ENCODE peak calls at places on chromosomes 16 and 17, in eight cellular contexts. U, F, J, W, H, I, M and Z are unnamed samples.
A peak's percentile ranks its signal among the peaks of the same experiment; 100 is the strongest.

GRCh38 chr17:41111151-41111885 is 6.1 kb downstream of the KRTAP4-9 start:
- DNase-seq in F (no peak), J (no peak), M (no peak), I (no peak), U (no peak), H (no peak), W (no peak), Z (no peak)

GRCh38 chr17:41212524-41213169 is 13.8 kb upstream of the KRTAP9-2 start:
- DNase-seq in F (no peak), I (no peak), H (no peak), U (no peak), W (no peak), M (no peak), J (no peak), Z (no peak)

GRCh38 chr16:12584488-12585233 is 219.0 kb downstream of the CPPED1 start:
- DNase-seq in I (no peak), U (no peak), H (no peak), W (no peak), J (no peak), F (no peak), M (peak; percentile 25), Z (no peak)

GRCh38 chr17:3838206-3838605 is 7.8 kb downstream of the NCBP3 start:
- DNase-seq in J (no peak), U (no peak), H (no peak), F (peak; percentile 50), I (no peak), W (no peak), M (no peak), Z (no peak)

GRCh38 chr17:64406321-64407200 is 15.9 kb upstream of the PECAM1 start:
- DNase-seq in I (no peak), H (no peak), M (peak; percentile 46), U (no peak), W (no peak), J (no peak), F (no peak), Z (no peak)

GRCh38 chr17:82458885-82459424 is 414 bp downstream of the NARF start:
- DNase-seq in M (no peak), F (peak; percentile 48), J (peak; percentile 31), H (no peak), I (peak; percentile 35), U (no peak), W (no peak), Z (no peak)

GRCh38 chr17:231966-232807 is 50.7 kb upstream of the DOC2B start:
- DNase-seq in H (no peak), F (no peak), W (no peak), I (no peak), U (no peak), J (no peak), M (peak; percentile 35), Z (no peak)

GRCh38 chr17:81867123-81867951 is 3.8 kb downstream of the ARHGDIA start:
- DNase-seq in F (no peak), W (no peak), M (no peak), I (no peak), H (no peak), U (no peak), J (peak; percentile 69), Z (no peak)

GRCh38 chr16:11349599-11350276 is 4.5 kb downstream of the RMI2 start:
- DNase-seq in M (peak; percentile 94), I (peak; percentile 56), H (no peak), F (no peak), U (no peak), J (peak; percentile 81), W (no peak), Z (no peak)

GRCh38 chr17:50292465-50292864 is 18.2 kb downstream of the TMEM92 start:
- DNase-seq in W (no peak), F (no peak), I (no peak), H (no peak), J (peak; percentile 39), U (no peak), M (no peak), Z (no peak)

GRCh38 chr17:8186446-8186786 is 3.6 kb downstream of the BORCS6 start:
- DNase-seq in U (no peak), I (no peak), F (no peak), J (no peak), M (no peak), H (no peak), W (no peak), Z (no peak)

GRCh38 chr16:68272501-68273209 is 8.3 kb downstream of the SLC7A6 start:
- DNase-seq in M (no peak), H (no peak), J (no peak), I (no peak), U (no peak), F (no peak), W (no peak), Z (no peak)

GRCh38 chr17:63843387-63844292 is 1.2 kb upstream of the SMARCD2 start:
- DNase-seq in W (no peak), M (peak; percentile 88), H (no peak), I (peak; percentile 45), F (no peak), J (peak; percentile 70), U (peak; percentile 44), Z (no peak)

GRCh38 chr16:48158296-48158695 is 2.5 kb upstream of the ABCC12 start:
- DNase-seq in I (no peak), F (no peak), J (peak; percentile 60), H (no peak), M (no peak), U (peak; percentile 15), W (no peak), Z (peak; percentile 30)

GRCh38 chr17:50270430-50271172 is 3.7 kb upstream of the TMEM92 start:
- DNase-seq in M (peak; percentile 76), J (peak; percentile 87), W (no peak), U (peak; percentile 63), H (no peak), F (peak; percentile 43), I (peak; percentile 37), Z (no peak)

GRCh38 chr16:50386139-50386538 is 17.4 kb upstream of the BRD7 start:
- DNase-seq in I (no peak), J (peak; percentile 7), F (peak; percentile 53), M (no peak), W (no peak), H (no peak), U (no peak), Z (no peak)

GRCh38 chr17:81272616-81273015 is 22.5 kb downstream of the SLC38A10 start:
- DNase-seq in F (no peak), I (no peak), M (no peak), J (no peak), W (no peak), U (no peak), H (no peak), Z (no peak)

GRCh38 chr17:82228278-82228841 is 482 bp upstream of the SLC16A3 start:
- DNase-seq in W (no peak), J (peak; percentile 28), I (peak; percentile 66), U (no peak), M (peak; percentile 79), H (no peak), F (peak; percentile 66), Z (no peak)

GRCh38 chr16:82658796-82659195 is 32.0 kb downstream of the CDH13 start:
- DNase-seq in U (no peak), F (no peak), J (no peak), M (no peak), W (no peak), I (no peak), H (no peak), Z (no peak)

GRCh38 chr16:57186630-57187507 is 740 bp downstream of the RSPRY1 start:
- DNase-seq in W (no peak), U (no peak), I (no peak), J (peak; percentile 39), F (peak; percentile 23), H (no peak), M (peak; percentile 66), Z (no peak)

GRCh38 chr16:85536411-85537330 is 76.5 kb upstream of the GSE1 start:
- DNase-seq in M (no peak), U (no peak), H (no peak), J (no peak), W (no peak), F (no peak), I (no peak), Z (no peak)

GRCh38 chr17:50904522-50905459 is 38.6 kb upstream of the TOB1 start:
- DNase-seq in I (peak; percentile 53), W (peak; percentile 61), H (no peak), J (no peak), U (no peak), M (peak; percentile 97), F (peak; percentile 40), Z (no peak)

GRCh38 chr16:79329967-79330366 is 270.6 kb downstream of the MAF start:
- DNase-seq in J (no peak), M (no peak), I (no peak), W (no peak), F (no peak), H (no peak), U (no peak), Z (no peak)

GRCh38 chr17:65595071-65595655 is 33.7 kb upstream of the AXIN2 start:
- DNase-seq in H (no peak), U (no peak), F (peak; percentile 58), M (no peak), I (no peak), J (peak; percentile 31), W (no peak), Z (no peak)

GRCh38 chr16:20610892-20611349 is 34.8 kb upstream of the ACSM2B start:
- DNase-seq in W (no peak), U (no peak), I (no peak), M (no peak), F (no peak), J (no peak), H (no peak), Z (no peak)

GRCh38 chr16:51818342-51818944 is 667.4 kb upstream of the SALL1 start:
- DNase-seq in F (peak; percentile 49), H (no peak), M (no peak), I (no peak), W (no peak), J (peak; percentile 37), U (peak; percentile 44), Z (no peak)

GRCh38 chr17:66301864-66302741 is at the start of gene PRKCA:
- DNase-seq in I (peak; percentile 81), U (no peak), H (no peak), J (peak; percentile 81), F (peak; percentile 84), W (peak; percentile 58), M (peak; percentile 82), Z (no peak)

GRCh38 chr16:85002099-85002541 is 9.2 kb downstream of the ZDHHC7 start:
- DNase-seq in M (no peak), W (no peak), F (no peak), J (no peak), U (no peak), I (no peak), H (no peak), Z (no peak)

GRCh38 chr17:27560668-27561067 is 70.3 kb upstream of the LGALS9 start:
- DNase-seq in W (no peak), I (peak; percentile 32), J (no peak), F (no peak), U (no peak), M (no peak), H (no peak), Z (no peak)

GRCh38 chr17:75776399-75777242 is 8.0 kb upstream of the UNK start:
- DNase-seq in F (no peak), J (no peak), U (no peak), W (no peak), H (no peak), I (no peak), M (peak; percentile 48), Z (no peak)

GRCh38 chr17:41624208-41625101 is at the start of gene KRT17:
- DNase-seq in U (no peak), W (no peak), I (no peak), H (no peak), F (no peak), M (peak; percentile 65), J (no peak), Z (no peak)

GRCh38 chr16:2819179-2819938 is 2.3 kb downstream of the PRSS21 start:
- DNase-seq in U (no peak), H (no peak), M (peak; percentile 24), F (no peak), I (no peak), J (no peak), W (no peak), Z (no peak)